ENCODE peak calls at places on chromosomes 16 and 17, in seven cellular contexts. H is ovary; W is fibroblast of mammary gland; B is dorsolateral prefrontal cortex; N is activated CD8-positive, alpha-beta memory T cell treated with anti-CD3 and anti-CD28 coated beads for 1 hour; O is RWPE1; M is stomach. P is an unnamed sample.
A peak's percentile ranks its signal among the peaks of the same experiment; 100 is the strongest.

GRCh38 chr16:58264961-58265479 is 29.8 kb downstream of the PRSS54 start:
- DNase-seq in B (no peak), M (no peak), N (no peak), H (no peak), W (peak; percentile 74), O (peak; percentile 86), P (peak; percentile 47)

GRCh38 chr16:84909686-84910085 is 89.9 kb downstream of the CRISPLD2 start:
- DNase-seq in W (no peak), B (no peak), H (no peak), O (no peak), M (no peak), N (no peak), P (no peak)

GRCh38 chr17:68351395-68351794 is 60.1 kb downstream of the ARSG start:
- DNase-seq in N (no peak), M (no peak), O (no peak), H (peak; percentile 43), W (peak; percentile 65), B (no peak), P (peak; percentile 51)

GRCh38 chr17:7315570-7316243 is 547 bp upstream of the GPS2 start:
- DNase-seq in H (no peak), O (no peak), W (no peak), N (no peak), M (peak; percentile 77), B (peak; percentile 30), P (peak; percentile 7)

GRCh38 chr17:59357929-59358328 is 26.5 kb downstream of the YPEL2 start:
- DNase-seq in W (peak; percentile 91), H (no peak), N (no peak), O (peak; percentile 39), B (no peak), M (no peak), P (no peak)

GRCh38 chr17:79154446-79154845 is 79.8 kb downstream of the ENGASE start:
- DNase-seq in M (peak; percentile 32), N (no peak), B (no peak), H (no peak), O (no peak), W (no peak), P (no peak)

GRCh38 chr17:36778458-36778857 is 158.8 kb upstream of the LHX1 start:
- DNase-seq in M (no peak), B (no peak), H (no peak), W (no peak), O (no peak), N (no peak), P (no peak)

GRCh38 chr17:27323538-27324212 is 29.8 kb downstream of the WSB1 start:
- DNase-seq in M (peak; percentile 67), B (no peak), N (no peak), W (peak; percentile 78), H (peak; percentile 63), O (peak; percentile 43), P (peak; percentile 73)

GRCh38 chr16:47260496-47260895 is 116.8 kb upstream of the NETO2 start:
- DNase-seq in M (no peak), B (no peak), W (no peak), O (no peak), N (no peak), H (no peak), P (no peak)

GRCh38 chr16:17836868-17837602 is 366.3 kb upstream of the XYLT1 start:
- DNase-seq in M (no peak), N (no peak), O (peak; percentile 84), W (peak; percentile 100), B (peak; percentile 25), H (no peak), P (peak; percentile 3)

GRCh38 chr17:67520282-67520906 is 143.3 kb downstream of the PITPNC1 start:
- DNase-seq in O (no peak), H (no peak), M (no peak), W (peak; percentile 95), N (no peak), B (no peak), P (no peak)

GRCh38 chr17:67241719-67242341 is 3.2 kb downstream of the HELZ start:
- DNase-seq in H (no peak), N (no peak), O (no peak), M (no peak), W (no peak), B (no peak), P (no peak)

GRCh38 chr17:83199500-83200201 is 120.2 kb downstream of the METRNL start:
- DNase-seq in O (no peak), N (peak; percentile 21), H (peak; percentile 36), B (no peak), M (peak; percentile 51), W (peak; percentile 72), P (no peak)

GRCh38 chr16:85750827-85751641 is at the start of gene C16orf74:
- DNase-seq in N (no peak), H (peak; percentile 68), B (no peak), M (peak; percentile 68), W (no peak), O (peak; percentile 79), P (peak; percentile 77)